ENCODE peak calls at places on chromosomes 12 and 14, in six cellular contexts. O, Z, X, K, T and W are unnamed samples.

GRCh38 chr12:93795352-93795751 is 118.2 kb downstream of the CRADD start:
- DNase-seq in O (no peak), Z (no peak), X (no peak), K (no peak), T (no peak), W (no peak)

GRCh38 chr14:90534091-90534837 is 137.4 kb downstream of the CALM1 start:
- DNase-seq in X (no peak), K (no peak), T (no peak), O (peak), Z (no peak), W (no peak)

GRCh38 chr12:110639336-110640178 is 25.6 kb downstream of the TCTN1 start:
- DNase-seq in Z (no peak), O (peak), K (no peak), X (no peak), T (no peak), W (no peak)

GRCh38 chr12:21891763-21892217 is 49.4 kb downstream of the ABCC9 start:
- DNase-seq in Z (no peak), T (peak), O (no peak), K (peak), X (peak), W (peak)

GRCh38 chr12:49985981-49986380 is 13.2 kb downstream of the AQP6 start:
- DNase-seq in Z (no peak), O (peak), K (no peak), X (no peak), T (no peak), W (no peak)

GRCh38 chr14:68140111-68140741 is 320.6 kb downstream of the RAD51B start:
- DNase-seq in O (peak), T (peak), K (no peak), Z (peak), X (peak), W (peak)

GRCh38 chr14:32434180-32434579 is 105.1 kb downstream of the AKAP6 start:
- DNase-seq in O (no peak), X (no peak), Z (no peak), K (no peak), T (peak), W (no peak)

GRCh38 chr14:101734241-101734847 is 27.2 kb upstream of the PPP2R5C start:
- DNase-seq in X (no peak), T (no peak), O (no peak), K (no peak), Z (no peak), W (no peak)

GRCh38 chr14:21399311-21399870 is 15.6 kb upstream of the SUPT16H start:
- DNase-seq in T (no peak), K (no peak), X (no peak), Z (no peak), O (no peak), W (no peak)

GRCh38 chr12:32233568-32233967 is 126.9 kb downstream of the BICD1 start:
- DNase-seq in O (no peak), T (no peak), K (no peak), X (no peak), Z (no peak), W (no peak)

GRCh38 chr14:65074449-65075155 is 27.7 kb downstream of the MAX start:
- DNase-seq in X (no peak), Z (no peak), O (no peak), K (no peak), T (no peak), W (peak)

GRCh38 chr12:121093487-121093891 is 39.2 kb upstream of the P2RX7 start:
- DNase-seq in X (no peak), O (no peak), K (no peak), Z (no peak), T (no peak), W (no peak)

GRCh38 chr14:105123266-105123665 is 45.3 kb downstream of the JAG2 start:
- DNase-seq in T (no peak), O (no peak), K (no peak), X (no peak), Z (no peak), W (no peak)

GRCh38 chr12:11666651-11667050 is 17.2 kb downstream of the ETV6 start:
- DNase-seq in T (no peak), X (no peak), O (no peak), Z (no peak), K (no peak), W (no peak)

GRCh38 chr14:55122441-55122986 is 6.5 kb upstream of the LGALS3 start:
- DNase-seq in X (peak), K (no peak), T (peak), Z (peak), O (no peak), W (peak)

GRCh38 chr12:57765698-57766463 is 997 bp downstream of the CYP27B1 start:
- DNase-seq in Z (no peak), K (no peak), O (no peak), T (no peak), X (no peak), W (peak)

GRCh38 chr12:120055231-120055630 is 61.3 kb downstream of the RAB35 start:
- DNase-seq in K (no peak), O (no peak), T (no peak), Z (no peak), X (no peak), W (no peak)

GRCh38 chr12:120054293-120054692 is 62.3 kb downstream of the RAB35 start:
- DNase-seq in X (no peak), Z (no peak), T (no peak), K (no peak), O (no peak), W (no peak)

GRCh38 chr12:120060196-120060595 is 56.4 kb downstream of the RAB35 start:
- DNase-seq in K (no peak), Z (no peak), X (no peak), T (peak), O (no peak), W (no peak)

GRCh38 chr12:120055639-120056038 is 60.9 kb downstream of the RAB35 start:
- DNase-seq in K (no peak), O (no peak), Z (no peak), X (no peak), T (no peak), W (no peak)

DNA sequence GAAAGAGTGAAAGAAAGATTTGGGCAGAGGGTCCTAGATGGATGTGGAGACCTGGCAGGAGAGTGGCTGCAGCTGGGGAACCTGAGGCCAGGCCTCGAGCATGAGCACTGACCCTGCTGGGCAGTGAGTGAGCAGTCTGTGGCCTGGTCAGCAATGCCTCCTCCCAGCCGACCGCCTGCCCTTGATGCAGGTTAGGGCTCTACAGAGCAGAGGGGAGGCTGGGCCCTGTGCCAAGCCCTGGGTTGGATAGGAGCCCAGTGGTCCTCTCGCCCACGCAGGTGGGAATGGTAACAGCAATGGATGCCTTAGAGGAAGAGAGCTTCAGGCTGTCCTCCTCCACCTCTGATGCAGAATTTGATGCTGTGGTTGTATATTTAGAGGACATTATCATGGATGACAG is 59.8 kb downstream of the RAB35 start:
- DNase-seq in K (no peak), X (no peak), Z (no peak), T (no peak), O (no peak), W (no peak)
- H3K4me3 ChIP-seq in K (no peak), X (no peak), Z (no peak), T (no peak), O (no peak), W (no peak)

GRCh38 chr12:48977290-48978281 is 536 bp upstream of the WNT1 start:
- DNase-seq in T (peak), K (no peak), X (no peak), O (no peak), Z (no peak), W (no peak)
- H3K4me3 ChIP-seq in T (no peak), K (no peak), X (peak), O (no peak), Z (no peak), W (no peak)

GRCh38 chr12:14963520-14963919 is 2.1 kb upstream of the ARHGDIB start:
- DNase-seq in Z (no peak), X (no peak), O (no peak), T (no peak), K (no peak), W (no peak)

GRCh38 chr12:14962797-14963196 is 1.4 kb upstream of the ARHGDIB start:
- DNase-seq in O (no peak), X (no peak), K (no peak), T (no peak), Z (no peak), W (no peak)

GRCh38 chr12:14960548-14961465 is 594 bp downstream of the ARHGDIB start:
- DNase-seq in O (peak), Z (no peak), T (no peak), X (peak), K (no peak), W (no peak)

GRCh38 chr12:14961466-14962155 is at the start of gene ARHGDIB:
- DNase-seq in O (no peak), Z (no peak), K (peak), T (peak), X (peak), W (peak)

GRCh38 chr12:14962180-14962579 is 779 bp upstream of the ARHGDIB start:
- DNase-seq in K (no peak), X (no peak), T (no peak), O (no peak), Z (no peak), W (no peak)
- H3K4me3 ChIP-seq in K (peak), X (peak), T (no peak), O (no peak), Z (no peak), W (no peak)

GRCh38 chr12:118015944-118016343 is 559 bp upstream of the RFC5 start:
- DNase-seq in O (no peak), X (no peak), T (peak), K (no peak), Z (no peak), W (no peak)
- H3K4me3 ChIP-seq in O (peak), X (peak), T (no peak), K (peak), Z (no peak), W (no peak)

DNA sequence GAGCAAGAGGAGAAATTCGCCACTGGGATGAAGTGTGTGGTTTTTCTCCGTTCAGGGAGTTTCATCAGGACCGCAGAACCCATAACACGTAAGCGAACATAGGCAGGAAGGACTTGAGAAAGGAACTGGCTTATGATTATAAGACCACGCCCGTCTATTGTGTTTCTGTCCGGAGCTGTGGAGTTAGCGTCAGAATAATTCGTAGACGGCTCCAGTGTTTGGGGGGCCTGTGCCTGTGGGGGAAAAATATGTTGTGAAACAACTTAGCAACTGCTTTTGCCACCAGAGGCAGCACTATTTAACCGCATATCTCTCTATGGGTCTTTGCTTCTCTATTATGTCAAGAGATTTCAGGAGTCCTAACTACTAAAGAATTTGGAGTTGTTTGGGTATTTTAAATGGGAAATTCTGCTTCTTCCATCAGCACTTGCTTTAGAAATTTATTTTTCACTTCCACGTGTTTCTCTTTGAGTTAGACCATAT is 506 bp upstream of the CLEC14A start:
- DNase-seq in X (no peak), T (no peak), Z (no peak), K (peak), O (peak), W (no peak)
- H3K4me3 ChIP-seq in X (peak), T (no peak), Z (no peak), K (peak), O (no peak), W (no peak)